ENCODE peak calls at places on chromosomes 13 and 19, in six cellular contexts. N, F, Q, I, G and J are unnamed samples.

GRCh38 chr13:113355621-113356020 is 8.3 kb downstream of the GRTP1 start:
- DNase-seq in N (no peak), F (no peak), Q (no peak), I (no peak), G (no peak), J (no peak)

GRCh38 chr19:54644056-54644455 is 13.8 kb downstream of the LILRB1 start:
- DNase-seq in N (no peak), F (no peak), Q (no peak), I (no peak), G (no peak), J (no peak)

GRCh38 chr13:44857061-44857460 is 132.2 kb downstream of the NUFIP1 start:
- DNase-seq in N (no peak), F (no peak), Q (no peak), I (no peak), G (no peak), J (no peak)

GRCh38 chr19:46670874-46671273 is 9.9 kb upstream of the DACT3 start:
- DNase-seq in N (no peak), F (no peak), Q (no peak), I (no peak), G (no peak), J (no peak)

GRCh38 chr19:12126707-12127106 is 13.4 kb downstream of the ZNF20 start:
- DNase-seq in N (peak), F (no peak), Q (peak), I (no peak), G (no peak), J (peak)

GRCh38 chr19:1846517-1847205 is 1.6 kb downstream of the REXO1 start:
- DNase-seq in N (no peak), F (no peak), Q (no peak), I (no peak), G (no peak), J (no peak)

GRCh38 chr19:2567580-2567979 is 91.7 kb downstream of the GADD45B start:
- DNase-seq in N (no peak), F (no peak), Q (no peak), I (no peak), G (no peak), J (no peak)

GRCh38 chr13:99916366-99917103 is 55.0 kb downstream of the ZIC5 start:
- DNase-seq in N (peak), F (peak), Q (peak), I (peak), G (peak), J (no peak)

GRCh38 chr19:2302319-2303208 is 5.4 kb downstream of the LINGO3 start:
- DNase-seq in N (peak), F (no peak), Q (no peak), I (no peak), G (no peak), J (peak)

DNA sequence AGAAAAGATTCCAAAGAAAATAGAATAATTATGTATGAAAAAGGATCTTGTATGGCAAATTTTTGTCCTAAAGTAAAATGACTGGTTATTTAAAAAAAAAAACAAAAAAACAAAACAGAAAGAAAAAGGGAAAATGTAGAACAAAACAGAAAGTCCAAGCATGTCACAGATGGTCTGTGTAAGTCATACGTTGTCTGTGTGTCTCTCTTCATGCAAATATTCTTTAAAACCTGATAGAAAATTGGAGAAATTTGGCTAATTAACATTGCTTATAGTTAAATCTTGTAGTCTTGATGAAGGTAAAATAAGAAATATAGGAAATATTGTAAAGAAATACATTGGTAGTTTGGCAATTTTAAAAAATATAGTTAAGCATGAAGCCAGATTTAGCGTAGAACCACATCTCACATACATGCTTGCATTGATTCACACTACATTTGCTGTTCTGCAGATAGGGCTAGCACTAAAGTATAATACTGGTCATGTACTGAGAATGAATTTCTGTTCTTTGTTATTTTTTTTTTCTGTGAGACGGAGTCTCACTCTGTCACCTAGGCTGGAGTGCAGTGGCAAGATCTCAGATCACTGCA is 58.4 kb downstream of the SPRYD7 start:
- DNase-seq in N (no peak), F (peak), Q (no peak), I (no peak), G (no peak), J (no peak)
- TF ChIP-seq YY1 in N (no peak), F (no peak), Q (no peak), I (no peak), G (no peak), J (no peak)

DNA sequence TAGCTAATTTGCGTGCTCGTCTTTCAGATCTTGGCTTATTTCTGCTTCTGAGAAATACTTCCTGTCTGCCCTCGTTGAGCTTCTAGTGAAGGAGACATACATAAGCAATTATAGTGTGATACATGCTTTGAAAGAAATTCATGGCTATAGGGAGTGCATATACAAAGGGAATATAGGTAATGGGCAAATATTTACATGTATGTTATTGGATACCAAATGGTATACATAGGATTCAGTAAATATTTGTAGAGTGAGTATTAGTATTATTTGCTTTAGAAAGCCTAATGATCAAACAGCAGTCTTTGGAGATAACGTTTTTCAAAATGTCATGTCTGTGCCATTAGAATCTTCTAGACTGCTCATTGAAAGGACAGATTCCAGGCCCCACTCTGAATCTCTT is 5.2 kb downstream of the BRCA2 start:
- DNase-seq in N (no peak), F (no peak), Q (no peak), I (no peak), G (no peak), J (no peak)
- TF ChIP-seq YY1 in N (no peak), F (no peak), Q (no peak), I (no peak), G (no peak), J (no peak)

GRCh38 chr13:33817843-33818661 is at the start of gene RFC3:
- DNase-seq in N (peak), F (peak), Q (peak), I (peak), G (peak), J (peak)

GRCh38 chr13:33817513-33817842 is 471 bp upstream of the RFC3 start:
- DNase-seq in N (no peak), F (no peak), Q (peak), I (no peak), G (no peak), J (no peak)

GRCh38 chr13:33815011-33815550 is 2.9 kb upstream of the RFC3 start:
- DNase-seq in N (no peak), F (no peak), Q (no peak), I (no peak), G (no peak), J (no peak)

DNA sequence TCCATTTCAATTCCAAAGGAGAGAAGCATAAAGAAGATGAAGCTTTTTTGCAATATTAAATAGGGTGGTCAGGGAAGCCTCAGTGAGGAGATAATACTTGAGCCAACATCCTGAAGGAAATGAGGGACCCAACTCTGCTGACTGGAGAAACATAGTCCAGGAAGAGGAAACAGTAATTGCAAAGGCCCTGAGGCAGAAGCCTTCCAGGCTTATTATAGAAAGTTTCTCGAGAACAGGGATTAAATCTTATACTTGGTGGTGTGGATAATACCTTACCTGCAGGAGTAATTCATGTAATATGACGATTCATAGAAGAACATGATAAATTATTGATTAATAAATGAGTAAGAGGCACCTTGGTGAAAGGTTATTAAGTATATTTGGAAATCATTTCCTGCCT is 1.0 kb upstream of the RFC3 start:
- DNase-seq in N (no peak), F (no peak), Q (no peak), I (no peak), G (no peak), J (no peak)
- TF ChIP-seq YY1 in N (no peak), F (no peak), Q (no peak), I (no peak), G (no peak), J (no peak)

GRCh38 chr13:27257233-27257568 is 5.8 kb downstream of the RPL21 start:
- DNase-seq in N (no peak), F (no peak), Q (no peak), I (no peak), G (no peak), J (no peak)
- TF ChIP-seq YY1 in N (no peak), F (no peak), Q (no peak), I (no peak), G (no peak), J (no peak)

GRCh38 chr13:40179882-40180281 is 486.6 kb downstream of the FOXO1 start:
- DNase-seq in N (no peak), F (no peak), Q (no peak), I (no peak), G (no peak), J (no peak)

GRCh38 chr13:40178130-40178529 is 488.3 kb downstream of the FOXO1 start:
- DNase-seq in N (no peak), F (no peak), Q (no peak), I (no peak), G (no peak), J (no peak)

GRCh38 chr13:40180776-40181175 is 485.7 kb downstream of the FOXO1 start:
- DNase-seq in N (no peak), F (no peak), Q (no peak), I (no peak), G (no peak), J (no peak)

GRCh38 chr13:40179421-40179820 is 487.0 kb downstream of the FOXO1 start:
- DNase-seq in N (no peak), F (no peak), Q (no peak), I (no peak), G (no peak), J (no peak)

GRCh38 chr13:40181203-40181845 is 485.1 kb downstream of the FOXO1 start:
- DNase-seq in N (peak), F (no peak), Q (no peak), I (no peak), G (no peak), J (no peak)
- TF ChIP-seq YY1 in N (no peak), F (no peak), Q (no peak), I (no peak), G (no peak), J (no peak)

GRCh38 chr13:110134801-110135200 is 172.2 kb downstream of the COL4A1 start:
- DNase-seq in N (no peak), F (no peak), Q (no peak), I (no peak), G (no peak), J (no peak)
- TF ChIP-seq YY1 in N (no peak), F (no peak), Q (no peak), I (no peak), G (no peak), J (no peak)

GRCh38 chr13:27970382-27971235 is 1.5 kb upstream of the CDX2 start:
- DNase-seq in N (no peak), F (no peak), Q (peak), I (no peak), G (no peak), J (no peak)
- TF ChIP-seq YY1 in N (no peak), F (no peak), Q (no peak), I (no peak), G (no peak), J (no peak)

GRCh38 chr13:20270163-20270865 is 38.2 kb upstream of the GJB6 start:
- DNase-seq in N (no peak), F (no peak), Q (no peak), I (no peak), G (no peak), J (no peak)
- TF ChIP-seq YY1 in N (no peak), F (no peak), Q (no peak), I (no peak), G (no peak), J (no peak)

GRCh38 chr13:35794734-35795389 is 318.4 kb upstream of the MAB21L1 start:
- DNase-seq in N (no peak), F (no peak), Q (no peak), I (no peak), G (no peak), J (no peak)

GRCh38 chr13:35797946-35798345 is 321.5 kb upstream of the MAB21L1 start:
- DNase-seq in N (no peak), F (no peak), Q (no peak), I (no peak), G (no peak), J (no peak)

GRCh38 chr13:35797244-35797643 is 320.8 kb upstream of the MAB21L1 start:
- DNase-seq in N (no peak), F (no peak), Q (no peak), I (no peak), G (no peak), J (no peak)

GRCh38 chr13:35793823-35794222 is 317.3 kb upstream of the MAB21L1 start:
- DNase-seq in N (no peak), F (no peak), Q (no peak), I (no peak), G (no peak), J (no peak)

GRCh38 chr13:35796627-35797026 is 320.1 kb upstream of the MAB21L1 start:
- DNase-seq in N (no peak), F (no peak), Q (no peak), I (no peak), G (no peak), J (no peak)
- TF ChIP-seq YY1 in N (no peak), F (no peak), Q (no peak), I (no peak), G (no peak), J (no peak)

DNA sequence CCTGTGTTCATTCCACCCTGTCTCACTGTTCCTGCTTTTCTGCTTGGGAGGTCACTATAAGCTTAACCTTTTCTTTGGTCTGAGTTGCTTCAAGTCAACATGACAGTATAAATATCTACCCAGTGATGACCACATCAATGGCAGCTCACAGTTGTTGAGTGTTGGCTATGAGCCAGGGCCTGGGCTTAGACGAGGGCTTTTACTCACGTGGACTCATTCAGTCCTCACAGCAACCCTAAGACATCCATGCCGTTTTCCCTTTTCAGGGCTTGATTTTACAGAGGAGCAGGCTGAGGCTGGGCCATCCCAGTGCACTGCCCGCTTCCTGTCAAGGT is 10.2 kb upstream of the CCDC97 start:
- DNase-seq in N (no peak), F (no peak), Q (no peak), I (no peak), G (no peak), J (no peak)
- TF ChIP-seq YY1 in N (no peak), F (no peak), Q (no peak), I (no peak), G (no peak), J (no peak)